ENCODE peak calls at places on chromosome 13, in eight cellular contexts. K is brain microvascular endothelial cell, F is GM12865, U is cardiac fibroblast, V is WTC11, P is GM23338, L is fibroblast of lung, T is thoracic aorta. C is an unnamed sample.

GRCh38 chr13:72851678-72852014 is 69.7 kb downstream of the PIBF1 start:
- DNase-seq in P (no peak), T (no peak), V (no peak), F (no peak), U (no peak), K (no peak), L (no peak), C (no peak)

GRCh38 chr13:83716121-83716520 is 166.2 kb downstream of the SLITRK1 start:
- DNase-seq in U (no peak), K (no peak), T (no peak), P (peak), V (peak), L (no peak), F (no peak), C (peak)

GRCh38 chr13:73082471-73082870 is 23.7 kb downstream of the KLF5 start:
- DNase-seq in K (no peak), T (no peak), L (no peak), V (no peak), U (no peak), P (no peak), F (no peak), C (no peak)

GRCh38 chr13:99314640-99315176 is 7.5 kb upstream of the GPR183 start:
- DNase-seq in L (no peak), V (no peak), F (no peak), U (peak), P (no peak), K (peak), T (no peak), C (peak)

GRCh38 chr13:27022571-27023311 is 148.9 kb downstream of the USP12 start:
- DNase-seq in K (no peak), T (no peak), U (peak), P (no peak), F (no peak), L (peak), V (no peak), C (peak)

GRCh38 chr13:29411493-29411892 is 184.0 kb downstream of the SLC7A1 start:
- DNase-seq in L (no peak), U (no peak), P (no peak), T (no peak), F (no peak), K (no peak), V (no peak), C (peak)

GRCh38 chr13:95505265-95505664 is 47.3 kb upstream of the CLDN10 start:
- DNase-seq in L (no peak), P (peak), U (no peak), K (no peak), F (no peak), T (no peak), V (no peak), C (no peak)

GRCh38 chr13:114089341-114089740 is 43.1 kb downstream of the RASA3 start:
- DNase-seq in T (no peak), L (no peak), P (no peak), V (peak), F (no peak), U (no peak), K (no peak), C (no peak)

GRCh38 chr13:45257638-45258338 is 56.9 kb upstream of the KCTD4 start:
- DNase-seq in K (no peak), T (no peak), F (peak), U (no peak), P (no peak), L (no peak), V (no peak), C (peak)

GRCh38 chr13:46982856-46983582 is 86.2 kb upstream of the HTR2A start:
- DNase-seq in K (no peak), U (no peak), L (no peak), T (no peak), P (no peak), V (no peak), F (peak), C (no peak)

GRCh38 chr13:113536461-113537110 is 46.1 kb upstream of the DCUN1D2 start:
- DNase-seq in V (no peak), L (no peak), P (no peak), F (no peak), T (no peak), U (no peak), K (no peak), C (no peak)

GRCh38 chr13:39054112-39054511 is 15.9 kb downstream of the NHLRC3 start:
- DNase-seq in P (no peak), V (no peak), F (no peak), L (no peak), T (no peak), K (no peak), U (no peak), C (no peak)

GRCh38 chr13:31947105-31947504 is 84.5 kb upstream of the FRY start:
- DNase-seq in K (no peak), L (no peak), T (no peak), F (no peak), U (no peak), V (no peak), P (no peak), C (no peak)

GRCh38 chr13:114286808-114287207 is 5.4 kb downstream of the UPF3A start:
- DNase-seq in T (no peak), P (no peak), L (no peak), V (no peak), F (no peak), K (peak), U (no peak), C (peak)

GRCh38 chr13:111941845-111942447 is 125.0 kb upstream of the SOX1 start:
- DNase-seq in U (no peak), T (no peak), V (no peak), P (no peak), K (no peak), F (no peak), L (no peak), C (no peak)

GRCh38 chr13:28935104-28935503 is 115.0 kb downstream of the MTUS2 start:
- DNase-seq in V (no peak), U (no peak), K (no peak), T (no peak), P (no peak), L (no peak), F (no peak), C (no peak)

GRCh38 chr13:48214519-48215121 is 18.4 kb upstream of the ITM2B start:
- DNase-seq in K (no peak), P (no peak), V (no peak), U (no peak), L (no peak), T (no peak), F (no peak), C (no peak)

GRCh38 chr13:60220072-60220471 is 56.3 kb upstream of the DIAPH3 start:
- DNase-seq in P (no peak), T (no peak), L (no peak), U (no peak), V (no peak), F (no peak), K (no peak), C (no peak)

DNA sequence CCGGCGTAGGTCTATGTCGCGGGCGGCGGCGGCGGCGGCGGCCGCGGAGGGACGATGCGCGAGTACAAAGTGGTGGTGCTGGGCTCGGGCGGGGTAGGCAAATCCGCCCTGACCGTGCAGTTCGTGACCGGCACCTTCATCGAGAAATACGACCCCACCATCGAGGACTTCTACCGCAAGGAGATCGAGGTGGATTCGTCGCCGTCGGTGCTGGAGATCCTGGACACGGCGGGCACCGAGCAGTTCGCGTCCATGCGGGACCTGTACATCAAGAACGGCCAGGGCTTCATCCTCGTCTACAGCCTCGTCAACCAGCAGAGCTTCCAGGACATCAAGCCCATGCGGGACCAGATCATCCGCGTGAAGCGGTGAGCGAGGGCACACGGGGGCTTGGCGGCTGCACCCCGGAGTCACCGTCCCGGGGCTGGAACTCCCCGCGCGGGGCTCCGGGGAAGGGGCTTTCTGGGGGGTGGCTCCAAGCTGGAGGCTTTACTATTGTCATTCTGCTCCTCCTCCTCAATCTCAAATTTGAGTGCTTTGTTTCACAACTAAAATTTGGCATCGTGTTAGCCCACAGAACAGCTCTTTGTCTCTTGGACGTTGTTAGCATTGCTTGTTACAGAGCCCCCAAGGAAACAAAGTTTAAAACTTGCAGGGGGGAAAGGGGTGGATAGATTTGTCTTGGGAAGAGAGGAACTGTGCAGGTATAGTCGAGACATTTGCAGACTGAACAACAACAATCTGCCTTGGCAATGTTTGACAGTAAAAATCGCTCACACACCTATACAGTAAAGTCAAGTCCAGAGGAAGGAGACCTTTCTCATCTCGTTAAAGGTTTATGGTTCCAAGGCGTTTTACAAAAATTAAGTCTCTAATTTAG is 688 bp downstream of the RAP2A start:
- DNase-seq in P (peak), F (peak), V (peak), L (no peak), T (no peak), U (peak), K (peak), C (peak)
- TF ChIP-seq CTCF in P (no peak), F (no peak), V (no peak), L (no peak), T (no peak), U (no peak), K (no peak), C (no peak)

DNA sequence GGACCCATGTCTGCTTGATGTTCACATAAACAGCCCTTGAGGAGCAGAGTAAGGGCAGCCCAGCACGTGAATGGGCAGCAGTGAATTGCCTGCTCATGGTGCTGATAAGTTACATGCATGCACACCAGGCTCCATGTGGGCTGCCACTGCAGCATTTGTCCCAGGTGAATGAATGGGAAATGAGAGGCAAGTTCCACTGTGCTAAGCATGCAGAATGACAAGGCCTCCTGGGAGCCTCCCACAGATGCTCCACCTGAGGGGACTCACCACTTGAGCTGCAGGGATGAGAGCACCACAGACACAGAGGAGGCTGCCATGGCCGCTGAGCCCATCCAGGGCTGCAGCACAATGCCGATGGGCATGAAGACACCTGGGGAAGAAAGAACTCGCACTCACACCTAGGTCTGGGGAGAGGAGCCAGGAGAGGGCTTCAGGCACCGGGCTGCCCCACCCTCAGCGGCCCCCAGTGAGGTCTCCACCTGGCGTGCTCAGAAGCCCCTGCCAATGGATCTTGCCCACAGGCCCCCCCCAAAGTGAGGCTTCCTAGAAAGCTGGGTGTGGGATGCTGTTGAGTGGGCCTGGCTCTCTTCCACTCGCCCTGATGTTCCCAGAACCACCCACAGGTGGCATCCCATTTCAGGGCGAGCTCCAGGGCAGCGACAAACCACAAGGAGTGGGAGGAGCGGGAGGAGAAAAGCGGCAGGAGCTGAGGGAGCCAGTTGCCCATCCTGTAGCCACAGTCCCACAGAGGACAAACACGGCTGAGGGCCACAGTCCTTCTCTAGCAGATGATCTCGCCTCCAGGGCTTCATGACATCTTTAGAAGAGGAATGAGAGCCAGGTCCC is 73.8 kb downstream of the CCDC70 start:
- DNase-seq in L (no peak), F (no peak), K (no peak), P (peak), T (no peak), V (peak), U (peak), C (peak)
- TF ChIP-seq CTCF in L (no peak), F (peak), K (peak), P (peak), T (peak), V (no peak), U (peak), C (peak)

DNA sequence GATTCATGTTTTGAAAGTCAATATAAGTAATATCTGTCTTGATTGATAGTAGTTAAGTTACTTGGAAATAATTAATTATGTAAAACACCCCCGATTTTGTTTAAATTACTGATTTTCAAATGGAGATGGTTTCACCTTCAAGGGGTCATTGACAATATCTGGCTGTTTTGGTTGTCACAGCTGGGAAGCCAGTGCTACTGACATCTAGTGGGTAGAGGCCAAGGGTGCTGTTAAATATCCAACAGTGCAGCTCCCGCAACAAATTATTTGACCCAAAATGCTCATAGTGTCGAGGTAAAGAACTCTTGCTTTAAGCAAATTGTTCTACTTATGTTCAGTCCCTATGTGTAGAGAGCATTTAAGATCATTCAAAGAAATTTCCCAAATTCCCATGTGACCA is 50.6 kb upstream of the PCDH20 start:
- DNase-seq in U (no peak), K (no peak), T (no peak), L (no peak), F (no peak), V (peak), P (peak), C (no peak)
- TF ChIP-seq CTCF in U (no peak), K (peak), T (no peak), L (no peak), F (no peak), V (no peak), P (peak), C (no peak)

DNA sequence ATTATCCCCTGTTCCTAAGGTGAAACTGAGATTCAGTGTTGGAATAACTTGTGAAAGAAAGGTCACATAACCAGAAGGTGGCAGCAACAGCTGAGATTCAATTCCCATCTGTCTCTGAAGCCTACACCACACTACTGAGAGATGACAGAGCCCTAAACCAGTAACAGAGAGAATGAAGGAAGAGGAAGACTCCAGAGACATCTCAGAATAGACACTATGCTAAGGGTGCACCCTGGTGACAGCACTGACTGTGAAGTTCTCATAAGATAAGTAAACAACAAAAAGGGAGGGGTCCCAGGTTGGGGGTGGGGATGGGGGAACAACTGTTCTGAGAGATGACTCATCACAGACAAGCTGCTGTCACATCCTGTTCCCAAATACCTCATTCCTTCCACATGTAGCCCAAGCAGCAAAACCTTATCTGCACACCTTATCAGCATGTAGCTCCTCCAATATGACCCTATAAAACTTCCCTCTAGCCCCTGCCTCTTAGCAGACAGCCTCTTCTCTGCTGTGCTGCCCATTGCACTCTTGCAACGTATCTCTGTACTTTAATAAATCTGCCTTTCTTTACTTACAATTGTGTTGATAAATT is 46.5 kb downstream of the UTP14C start:
- DNase-seq in V (no peak), F (peak), L (peak), P (no peak), K (peak), T (no peak), U (peak), C (peak)
- TF ChIP-seq CTCF in V (no peak), F (no peak), L (no peak), P (peak), K (peak), T (no peak), U (peak), C (peak)

GRCh38 chr13:75760182-75760981 is 124.3 kb downstream of the LMO7 start:
- DNase-seq in F (no peak), K (no peak), T (no peak), U (peak), P (no peak), L (peak), V (no peak), C (no peak)
- TF ChIP-seq CTCF in F (no peak), K (peak), T (no peak), U (no peak), P (peak), L (no peak), V (no peak), C (no peak)

DNA sequence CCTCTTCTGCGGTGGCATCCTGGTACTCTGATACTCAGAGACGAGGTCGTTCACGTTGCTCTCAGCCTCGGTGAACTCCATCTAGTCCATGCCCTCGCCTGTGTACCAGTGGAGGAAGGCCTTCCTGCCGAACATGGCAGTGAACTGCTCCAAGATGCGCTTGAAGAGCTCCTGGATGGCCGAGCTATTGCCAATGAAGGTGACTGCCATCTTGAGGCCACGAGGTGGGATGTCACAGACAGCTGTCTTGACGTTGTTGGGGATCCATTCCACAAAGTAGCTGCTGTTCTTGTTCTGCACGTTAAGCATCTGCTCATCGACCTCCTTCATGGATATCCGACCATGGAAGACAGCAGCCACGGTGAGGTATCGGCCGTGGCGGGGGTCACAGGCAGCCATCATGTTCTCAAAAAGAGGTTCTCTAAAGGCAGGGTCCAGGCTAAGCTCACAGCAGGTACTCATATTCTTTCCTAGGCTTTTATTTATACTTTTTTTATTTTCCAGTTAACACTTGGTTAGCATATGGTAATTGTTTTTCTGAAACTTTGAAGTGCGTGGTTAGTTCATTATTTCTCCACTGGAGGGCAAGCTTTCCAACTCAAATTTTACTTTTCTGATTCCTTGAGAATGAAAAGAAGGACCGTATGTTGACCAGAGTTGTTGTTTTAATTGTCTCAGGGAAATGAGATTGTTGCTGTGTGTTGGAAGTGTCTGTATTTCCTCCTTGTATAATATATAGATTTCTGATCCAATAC is 72.4 kb upstream of the RGCC start:
- DNase-seq in T (no peak), U (peak), P (peak), V (no peak), F (peak), L (peak), K (no peak), C (no peak)
- TF ChIP-seq CTCF in T (peak), U (peak), P (peak), V (no peak), F (peak), L (no peak), K (peak), C (peak)

GRCh38 chr13:101945435-101945834 is 456.4 kb downstream of the FGF14 start:
- DNase-seq in V (peak), F (peak), L (no peak), U (no peak), K (no peak), T (no peak), P (peak), C (no peak)
- TF ChIP-seq CTCF in V (no peak), F (no peak), L (no peak), U (no peak), K (peak), T (no peak), P (peak), C (no peak)

GRCh38 chr13:49495783-49496762 is at the start of gene PHF11:
- DNase-seq in L (peak), K (peak), T (peak), F (peak), P (peak), U (peak), V (peak), C (peak)
- TF ChIP-seq CTCF in L (no peak), K (no peak), T (peak), F (peak), P (peak), U (no peak), V (no peak), C (peak)

C was measured in HFFc6.